ENCODE peak calls at places on chromosome 16, in eight cellular contexts. One of them, this sample, is unnamed.

GRCh38 chr16:66474750-66475199 is 47.7 kb downstream of the BEAN1 start:
- DNase-seq in uterus: no peak
- DNase-seq in ELR: no peak
- DNase-seq in Calu3: no peak
- DNase-seq in stimulated activated CD4-positive, alpha-beta T cell treated with anti-CD3 and anti-CD28 coated beads, Interleukin-4, amount 100 ng/mL, for 4 hours: peak
- DNase-seq in activated CD8-positive, alpha-beta T cell treated with anti-CD3 and anti-CD28 coated beads, Interleukin-2, amount 10 ng/mL, durations not matched to agents 7 days and 5 days: peak
- DNase-seq in stimulated activated naive B cell treated with anti-CD40 and anti-IgM and Interleukin-4, amounts not matched to agents 10 μg/mL and 1 μg/mL and 100 μg/mL, for 72 hours: peak
- DNase-seq in CD4-positive, alpha-beta memory T cell: peak
- DNase-seq in this sample: no peak

GRCh38 chr16:56303880-56304279 is 112.6 kb downstream of the GNAO1 start:
- DNase-seq in CD4-positive, alpha-beta memory T cell: no peak
- DNase-seq in ELR: no peak
- DNase-seq in Calu3: no peak
- DNase-seq in uterus: no peak
- DNase-seq in stimulated activated CD4-positive, alpha-beta T cell treated with anti-CD3 and anti-CD28 coated beads, Interleukin-4, amount 100 ng/mL, for 4 hours: no peak
- DNase-seq in activated CD8-positive, alpha-beta T cell treated with anti-CD3 and anti-CD28 coated beads, Interleukin-2, amount 10 ng/mL, durations not matched to agents 7 days and 5 days: no peak
- DNase-seq in stimulated activated naive B cell treated with anti-CD40 and anti-IgM and Interleukin-4, amounts not matched to agents 10 μg/mL and 1 μg/mL and 100 μg/mL, for 72 hours: no peak
- DNase-seq in this sample: no peak

GRCh38 chr16:78452030-78452429 is 352.6 kb downstream of the WWOX start:
- DNase-seq in stimulated activated CD4-positive, alpha-beta T cell treated with anti-CD3 and anti-CD28 coated beads, Interleukin-4, amount 100 ng/mL, for 4 hours: no peak
- DNase-seq in activated CD8-positive, alpha-beta T cell treated with anti-CD3 and anti-CD28 coated beads, Interleukin-2, amount 10 ng/mL, durations not matched to agents 7 days and 5 days: no peak
- DNase-seq in uterus: no peak
- DNase-seq in CD4-positive, alpha-beta memory T cell: no peak
- DNase-seq in Calu3: no peak
- DNase-seq in stimulated activated naive B cell treated with anti-CD40 and anti-IgM and Interleukin-4, amounts not matched to agents 10 μg/mL and 1 μg/mL and 100 μg/mL, for 72 hours: no peak
- DNase-seq in ELR: no peak
- DNase-seq in this sample: no peak

GRCh38 chr16:27369806-27370205 is 32.2 kb upstream of the IL21R start:
- DNase-seq in CD4-positive, alpha-beta memory T cell: no peak
- DNase-seq in ELR: peak
- DNase-seq in Calu3: no peak
- DNase-seq in stimulated activated CD4-positive, alpha-beta T cell treated with anti-CD3 and anti-CD28 coated beads, Interleukin-4, amount 100 ng/mL, for 4 hours: no peak
- DNase-seq in uterus: no peak
- DNase-seq in stimulated activated naive B cell treated with anti-CD40 and anti-IgM and Interleukin-4, amounts not matched to agents 10 μg/mL and 1 μg/mL and 100 μg/mL, for 72 hours: no peak
- DNase-seq in activated CD8-positive, alpha-beta T cell treated with anti-CD3 and anti-CD28 coated beads, Interleukin-2, amount 10 ng/mL, durations not matched to agents 7 days and 5 days: no peak
- DNase-seq in this sample: peak

GRCh38 chr16:80954985-80955384 is 51.7 kb downstream of the CMC2 start:
- DNase-seq in CD4-positive, alpha-beta memory T cell: no peak
- DNase-seq in Calu3: no peak
- DNase-seq in activated CD8-positive, alpha-beta T cell treated with anti-CD3 and anti-CD28 coated beads, Interleukin-2, amount 10 ng/mL, durations not matched to agents 7 days and 5 days: no peak
- DNase-seq in stimulated activated CD4-positive, alpha-beta T cell treated with anti-CD3 and anti-CD28 coated beads, Interleukin-4, amount 100 ng/mL, for 4 hours: no peak
- DNase-seq in uterus: no peak
- DNase-seq in ELR: no peak
- DNase-seq in stimulated activated naive B cell treated with anti-CD40 and anti-IgM and Interleukin-4, amounts not matched to agents 10 μg/mL and 1 μg/mL and 100 μg/mL, for 72 hours: no peak
- DNase-seq in this sample: no peak

GRCh38 chr16:2895813-2896212 is 12.8 kb downstream of the FLYWCH2 start:
- DNase-seq in Calu3: no peak
- DNase-seq in activated CD8-positive, alpha-beta T cell treated with anti-CD3 and anti-CD28 coated beads, Interleukin-2, amount 10 ng/mL, durations not matched to agents 7 days and 5 days: no peak
- DNase-seq in stimulated activated naive B cell treated with anti-CD40 and anti-IgM and Interleukin-4, amounts not matched to agents 10 μg/mL and 1 μg/mL and 100 μg/mL, for 72 hours: no peak
- DNase-seq in uterus: no peak
- DNase-seq in CD4-positive, alpha-beta memory T cell: no peak
- DNase-seq in ELR: peak
- DNase-seq in stimulated activated CD4-positive, alpha-beta T cell treated with anti-CD3 and anti-CD28 coated beads, Interleukin-4, amount 100 ng/mL, for 4 hours: no peak
- DNase-seq in this sample: peak

GRCh38 chr16:3950343-3951193 is 70.1 kb upstream of the CREBBP start:
- DNase-seq in uterus: peak
- DNase-seq in activated CD8-positive, alpha-beta T cell treated with anti-CD3 and anti-CD28 coated beads, Interleukin-2, amount 10 ng/mL, durations not matched to agents 7 days and 5 days: no peak
- DNase-seq in Calu3: peak
- DNase-seq in stimulated activated CD4-positive, alpha-beta T cell treated with anti-CD3 and anti-CD28 coated beads, Interleukin-4, amount 100 ng/mL, for 4 hours: no peak
- DNase-seq in CD4-positive, alpha-beta memory T cell: no peak
- DNase-seq in ELR: peak
- DNase-seq in stimulated activated naive B cell treated with anti-CD40 and anti-IgM and Interleukin-4, amounts not matched to agents 10 μg/mL and 1 μg/mL and 100 μg/mL, for 72 hours: no peak
- DNase-seq in this sample: peak

GRCh38 chr16:66441586-66442375 is 14.7 kb downstream of the BEAN1 start:
- DNase-seq in stimulated activated CD4-positive, alpha-beta T cell treated with anti-CD3 and anti-CD28 coated beads, Interleukin-4, amount 100 ng/mL, for 4 hours: no peak
- DNase-seq in activated CD8-positive, alpha-beta T cell treated with anti-CD3 and anti-CD28 coated beads, Interleukin-2, amount 10 ng/mL, durations not matched to agents 7 days and 5 days: no peak
- DNase-seq in ELR: peak
- DNase-seq in uterus: no peak
- DNase-seq in Calu3: no peak
- DNase-seq in CD4-positive, alpha-beta memory T cell: no peak
- DNase-seq in stimulated activated naive B cell treated with anti-CD40 and anti-IgM and Interleukin-4, amounts not matched to agents 10 μg/mL and 1 μg/mL and 100 μg/mL, for 72 hours: no peak
- DNase-seq in this sample: peak

This sample was measured in iris pigment epithelial cell.